ENCODE peak calls at places on chromosomes 6 and 20, in five cellular contexts. Z, M, C, L and I are unnamed samples.

GRCh38 chr6:111566873-111567517 is 38.7 kb downstream of the TRAF3IP2 start:
- DNase-seq in Z (no peak), M (no peak), C (no peak), L (no peak), I (no peak)

GRCh38 chr6:27101824-27102223 is 145.7 kb upstream of the PRSS16 start:
- DNase-seq in Z (no peak), M (no peak), C (no peak), L (no peak), I (no peak)

GRCh38 chr20:35506179-35506578 is 23.3 kb downstream of the C20orf173 start:
- DNase-seq in Z (no peak), M (no peak), C (no peak), L (no peak), I (no peak)

GRCh38 chr20:33851842-33852466 is 40.8 kb downstream of the CHMP4B start:
- DNase-seq in Z (no peak), M (no peak), C (no peak), L (no peak), I (no peak)

GRCh38 chr6:3385660-3386151 is 71.1 kb downstream of the SLC22A23 start:
- DNase-seq in Z (peak), M (no peak), C (peak), L (peak), I (no peak)

GRCh38 chr20:19802492-19803158 is 44.6 kb downstream of the RIN2 start:
- DNase-seq in Z (no peak), M (no peak), C (no peak), L (no peak), I (peak)

GRCh38 chr20:57708694-57709673 is 831 bp downstream of the PMEPA1 start:
- DNase-seq in Z (peak), M (peak), C (peak), L (no peak), I (no peak)

GRCh38 chr6:46760925-46761324 is 14.2 kb downstream of the ANKRD66 start:
- DNase-seq in Z (no peak), M (no peak), C (no peak), L (no peak), I (no peak)

GRCh38 chr20:36856691-36857635 is 19.0 kb upstream of the TLDC2 start:
- DNase-seq in Z (no peak), M (no peak), C (no peak), L (no peak), I (no peak)

GRCh38 chr20:13321416-13321815 is 100.3 kb downstream of the ISM1 start:
- DNase-seq in Z (no peak), M (no peak), C (no peak), L (no peak), I (no peak)

GRCh38 chr6:127972815-127973214 is 72.0 kb upstream of the THEMIS start:
- DNase-seq in Z (no peak), M (no peak), C (no peak), L (no peak), I (no peak)

GRCh38 chr6:67248077-67248476 is 1387.0 kb upstream of the ADGRB3 start:
- DNase-seq in Z (no peak), M (no peak), C (no peak), L (no peak), I (no peak)

GRCh38 chr6:16446241-16446640 is 207.9 kb downstream of the GMPR start:
- DNase-seq in Z (no peak), M (no peak), C (no peak), L (no peak), I (no peak)

GRCh38 chr20:46634528-46634927 is 16.7 kb downstream of the SLC13A3 start:
- DNase-seq in Z (peak), M (no peak), C (no peak), L (no peak), I (no peak)

GRCh38 chr6:158817298-158818007 is 1.7 kb downstream of the EZR start:
- DNase-seq in Z (peak), M (peak), C (peak), L (no peak), I (no peak)

GRCh38 chr20:25081065-25081729 is 744 bp downstream of the VSX1 start:
- DNase-seq in Z (peak), M (no peak), C (no peak), L (no peak), I (no peak)

GRCh38 chr20:45469336-45470261 is at the start of gene WFDC2:
- DNase-seq in Z (no peak), M (no peak), C (peak), L (no peak), I (no peak)

GRCh38 chr20:17612287-17612974 is 42.6 kb downstream of the DSTN start:
- DNase-seq in Z (peak), M (peak), C (no peak), L (no peak), I (peak)

GRCh38 chr6:44662461-44663121 is 275.1 kb downstream of the CDC5L start:
- DNase-seq in Z (no peak), M (no peak), C (no peak), L (no peak), I (no peak)

GRCh38 chr6:129719692-129720091 is 9.7 kb upstream of the ARHGAP18 start:
- DNase-seq in Z (no peak), M (no peak), C (no peak), L (no peak), I (no peak)

GRCh38 chr6:122048570-122048969 is 350.9 kb upstream of the HSF2 start:
- DNase-seq in Z (no peak), M (no peak), C (no peak), L (no peak), I (no peak)

GRCh38 chr20:38256021-38256420 is 4.5 kb downstream of the KIAA1755 start:
- DNase-seq in Z (no peak), M (no peak), C (no peak), L (no peak), I (no peak)

GRCh38 chr20:46814366-46815232 is 80.0 kb upstream of the EYA2 start:
- DNase-seq in Z (peak), M (no peak), C (no peak), L (no peak), I (peak)

GRCh38 chr6:129186988-129187387 is 304.1 kb downstream of the LAMA2 start:
- DNase-seq in Z (no peak), M (no peak), C (no peak), L (no peak), I (no peak)

GRCh38 chr6:158314737-158315136 is 2.5 kb downstream of the TULP4 start:
- DNase-seq in Z (no peak), M (no peak), C (no peak), L (no peak), I (no peak)

GRCh38 chr6:162814417-162814988 is 86.7 kb downstream of the PACRG start:
- DNase-seq in Z (no peak), M (no peak), C (no peak), L (no peak), I (no peak)

GRCh38 chr20:35369804-35370203 is 42.0 kb downstream of the UQCC1 start:
- DNase-seq in Z (no peak), M (no peak), C (no peak), L (no peak), I (peak)

GRCh38 chr6:84763397-84764331 is 734 bp downstream of the TBX18 start:
- DNase-seq in Z (peak), M (peak), C (peak), L (peak), I (no peak)
- TF ChIP-seq POLR2A in Z (no peak), M (no peak), C (peak), L (peak), I (no peak)

GRCh38 chr20:1944345-1945099 is 49.3 kb downstream of the SIRPA start:
- DNase-seq in Z (peak), M (no peak), C (no peak), L (no peak), I (no peak)
- TF ChIP-seq POLR2A in Z (no peak), M (no peak), C (no peak), L (no peak), I (no peak)

DNA sequence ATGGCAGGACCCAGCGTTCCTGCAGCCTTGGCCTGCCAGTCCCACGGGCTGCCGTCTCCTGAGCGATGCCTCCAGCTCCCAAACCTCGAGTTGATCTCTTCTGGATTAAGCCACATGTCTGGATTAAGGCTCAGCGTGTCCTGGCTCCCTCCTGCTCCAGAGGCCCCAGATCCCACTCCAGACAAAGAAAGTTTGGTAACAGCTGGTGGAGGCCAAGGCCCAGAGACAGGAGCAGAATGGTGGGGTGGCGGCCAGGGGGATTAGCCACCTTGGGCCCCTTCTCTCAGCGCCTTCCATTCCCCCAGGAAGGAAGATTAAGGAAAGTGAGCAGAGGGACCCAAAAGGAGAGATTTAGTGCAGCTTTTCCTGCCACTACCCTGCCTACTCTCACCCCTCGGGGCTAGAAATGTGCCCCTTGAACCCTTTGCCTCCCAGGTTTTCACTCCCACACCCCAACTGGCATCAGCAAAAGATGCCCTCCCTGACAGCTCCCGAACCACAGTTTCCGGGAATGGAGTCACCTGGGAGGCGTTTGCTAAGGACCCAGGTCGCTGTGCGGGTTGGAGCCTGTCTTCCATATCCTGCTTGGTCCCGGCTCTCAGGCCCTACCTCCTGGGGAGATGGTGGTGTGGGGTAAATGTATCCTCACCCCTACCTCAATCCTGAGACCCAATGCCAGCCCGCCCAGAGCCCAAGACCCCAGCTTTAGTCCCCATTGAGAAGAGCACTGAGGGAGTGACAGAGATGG is 6.9 kb downstream of the SPDEF start:
- DNase-seq in Z (no peak), M (no peak), C (no peak), L (no peak), I (no peak)
- TF ChIP-seq POLR2A in Z (no peak), M (no peak), C (no peak), L (no peak), I (no peak)

DNA sequence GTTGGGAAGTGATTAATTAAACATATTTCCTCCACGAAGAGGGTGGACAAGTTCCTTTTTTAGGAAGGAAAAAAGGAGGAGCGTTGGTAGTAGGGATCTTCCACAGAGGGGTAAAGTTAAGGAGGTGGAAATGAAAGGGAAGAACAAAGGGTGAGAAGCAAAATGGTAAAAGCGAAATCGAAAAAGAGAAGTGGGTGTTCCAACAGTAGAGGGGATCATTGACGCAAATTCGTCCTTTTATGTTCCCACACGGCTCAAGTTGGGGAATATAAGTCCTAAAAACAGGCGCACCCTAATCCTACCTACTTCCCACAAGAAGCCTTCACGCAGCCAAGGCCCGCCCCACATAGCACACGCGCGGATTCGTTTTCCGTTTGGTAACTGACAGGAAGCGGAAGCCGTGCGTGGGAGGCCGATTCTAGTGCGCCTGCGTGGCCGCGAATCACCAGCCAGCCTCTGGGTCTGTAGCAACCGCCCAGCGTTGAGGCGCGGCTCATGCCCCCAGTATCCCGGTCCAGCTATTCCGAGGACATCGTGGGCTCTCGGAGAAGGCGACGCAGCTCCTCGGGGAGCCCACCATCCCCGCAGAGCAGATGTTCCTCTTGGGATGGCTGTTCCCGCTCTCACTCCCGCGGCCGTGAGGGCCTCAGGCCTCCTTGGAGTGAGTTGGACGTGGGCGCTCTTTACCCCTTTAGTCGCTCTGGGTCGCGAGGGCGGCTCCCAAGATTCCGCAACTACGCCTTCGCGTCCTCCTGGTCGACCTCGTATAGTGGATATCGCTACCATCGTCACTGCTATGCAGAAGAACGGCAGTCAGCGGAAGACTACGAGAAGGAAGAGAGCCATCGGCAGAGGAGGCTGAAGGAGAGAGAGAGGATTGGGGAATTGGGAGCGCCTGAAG is at the start of gene NKAPL:
- DNase-seq in Z (peak), M (peak), C (peak), L (peak), I (no peak)
- TF ChIP-seq POLR2A in Z (no peak), M (no peak), C (peak), L (no peak), I (no peak)

DNA sequence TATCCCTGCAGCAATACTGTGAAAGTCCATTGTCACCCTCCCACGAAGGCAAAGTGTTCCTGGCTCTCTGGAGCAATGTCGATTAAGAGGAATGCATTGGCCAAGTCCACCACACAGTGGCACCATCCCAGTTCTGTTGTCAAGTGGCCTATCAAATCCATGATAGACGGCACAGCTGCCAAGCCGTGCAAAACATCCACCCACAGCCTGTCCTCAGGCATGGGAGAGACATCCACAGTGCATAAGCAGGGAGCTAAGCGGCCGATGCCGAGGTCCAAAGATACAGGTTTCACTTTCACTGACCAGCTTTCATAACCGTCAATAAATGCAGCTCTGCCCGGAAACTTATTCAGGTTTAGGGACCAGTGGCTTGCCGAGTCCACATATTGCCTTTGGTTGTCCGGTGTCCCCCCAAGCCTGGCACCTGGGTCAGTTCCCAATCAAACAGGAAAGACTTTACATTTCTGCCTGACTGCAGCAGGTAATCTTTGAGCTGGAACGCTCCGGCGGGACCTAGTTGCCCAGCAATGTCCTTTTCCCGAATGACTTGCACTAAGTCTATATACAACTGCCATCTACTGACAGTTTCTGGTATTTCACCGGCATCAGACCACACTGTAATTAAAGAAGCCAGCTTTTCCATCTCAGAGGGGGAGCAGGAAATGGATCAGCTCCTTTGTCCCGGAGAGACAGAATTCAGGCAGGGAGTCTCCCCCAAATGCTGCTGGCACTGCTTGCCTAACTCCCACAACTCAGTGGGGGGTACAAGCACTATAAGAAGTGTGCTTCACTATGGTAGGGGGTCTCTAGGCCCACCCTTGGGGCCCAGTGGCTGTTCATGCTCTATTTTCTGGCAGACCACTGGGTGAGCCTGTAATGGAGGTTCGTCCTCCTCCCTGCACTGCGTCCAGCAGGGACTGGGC is 6.3 kb downstream of the ZKSCAN3 start:
- DNase-seq in Z (peak), M (peak), C (peak), L (peak), I (peak)
- TF ChIP-seq POLR2A in Z (no peak), M (no peak), C (no peak), L (no peak), I (no peak)

GRCh38 chr6:99424761-99425646 is at the start of gene PNISR:
- DNase-seq in Z (peak), M (peak), C (peak), L (peak), I (peak)
- TF ChIP-seq POLR2A in Z (no peak), M (peak), C (peak), L (peak), I (peak)